ENCODE peak calls at places on chromosomes 12 and 14, in seven cellular contexts. O, A, K, E, N, D and I are unnamed samples.

GRCh38 chr12:123063535-123063934 is 83.1 kb downstream of the ARL6IP4 start:
- DNase-seq in O (no peak), A (peak; percentile 28), K (no peak), E (no peak), N (no peak), D (no peak), I (no peak)

GRCh38 chr12:58529897-58530296 is 390.4 kb downstream of the LRIG3 start:
- DNase-seq in O (peak; percentile 99), A (peak; percentile 97), K (no peak), E (no peak), N (no peak), D (no peak), I (no peak)

GRCh38 chr12:103498990-103499389 is 3.2 kb upstream of the C12orf42 start:
- DNase-seq in O (no peak), A (no peak), K (no peak), E (no peak), N (no peak), D (no peak), I (no peak)

GRCh38 chr12:131195796-131196195 is 242.1 kb downstream of the ADGRD1 start:
- DNase-seq in O (no peak), A (no peak), K (no peak), E (no peak), N (no peak), D (no peak), I (no peak)

GRCh38 chr14:95314609-95315008 is 5.1 kb downstream of the CLMN start:
- DNase-seq in O (peak; percentile 4), A (no peak), K (no peak), E (no peak), N (no peak), D (peak; percentile 44), I (no peak)

GRCh38 chr14:69093551-69094421 is 59.1 kb downstream of the DCAF5 start:
- DNase-seq in O (peak; percentile 81), A (peak; percentile 61), K (no peak), E (no peak), N (no peak), D (no peak), I (no peak)

GRCh38 chr12:80493466-80493865 is 49.4 kb downstream of the PTPRQ start:
- DNase-seq in O (no peak), A (no peak), K (no peak), E (no peak), N (no peak), D (no peak), I (no peak)

GRCh38 chr14:103483600-103483999 is 39.0 kb downstream of the CKB start:
- DNase-seq in O (peak; percentile 93), A (peak; percentile 98), K (no peak), E (no peak), N (no peak), D (peak; percentile 87), I (no peak)

GRCh38 chr12:56087220-56087619 is 7.3 kb downstream of the ERBB3 start:
- DNase-seq in O (no peak), A (no peak), K (no peak), E (peak; percentile 81), N (no peak), D (peak; percentile 60), I (peak; percentile 92)

GRCh38 chr12:104359216-104359615 is 55.7 kb downstream of the EID3 start:
- DNase-seq in O (no peak), A (no peak), K (no peak), E (no peak), N (no peak), D (no peak), I (no peak)

GRCh38 chr12:49553512-49554088 is 14.3 kb downstream of the MCRS1 start:
- DNase-seq in O (no peak), A (no peak), K (no peak), E (no peak), N (no peak), D (no peak), I (no peak)

GRCh38 chr14:61466249-61466904 is 145.0 kb downstream of the PRKCH start:
- DNase-seq in O (peak; percentile 95), A (peak; percentile 98), K (peak; percentile 70), E (peak; percentile 80), N (peak; percentile 68), D (peak; percentile 89), I (peak; percentile 67)

GRCh38 chr12:19527876-19528275 is 88.6 kb downstream of the AEBP2 start:
- DNase-seq in O (no peak), A (no peak), K (no peak), E (no peak), N (no peak), D (no peak), I (no peak)

GRCh38 chr12:14874882-14875281 is 10.8 kb downstream of the MGP start:
- DNase-seq in O (peak; percentile 74), A (peak; percentile 5), K (no peak), E (no peak), N (no peak), D (no peak), I (no peak)

GRCh38 chr14:55427439-55427838 is 13.0 kb downstream of the TBPL2 start:
- DNase-seq in O (peak; percentile 58), A (no peak), K (no peak), E (no peak), N (no peak), D (no peak), I (no peak)

GRCh38 chr12:119911147-119911546 is 34.0 kb upstream of the CIT start:
- DNase-seq in O (peak; percentile 84), A (peak; percentile 95), K (no peak), E (no peak), N (no peak), D (no peak), I (no peak)

GRCh38 chr12:94561943-94562411 is 88.4 kb downstream of the TMCC3 start:
- DNase-seq in O (peak; percentile 21), A (no peak), K (no peak), E (peak; percentile 61), N (no peak), D (peak; percentile 80), I (no peak)

GRCh38 chr14:104329793-104330192 is 191.4 kb downstream of the KIF26A start:
- DNase-seq in O (no peak), A (no peak), K (no peak), E (no peak), N (no peak), D (no peak), I (no peak)

GRCh38 chr12:48937170-48937569 is 11.9 kb upstream of the FKBP11 start:
- DNase-seq in O (no peak), A (no peak), K (no peak), E (no peak), N (no peak), D (no peak), I (no peak)

GRCh38 chr12:57367121-57367520 is 63.7 kb downstream of the R3HDM2 start:
- DNase-seq in O (no peak), A (peak; percentile 5), K (no peak), E (no peak), N (no peak), D (no peak), I (no peak)

DNA sequence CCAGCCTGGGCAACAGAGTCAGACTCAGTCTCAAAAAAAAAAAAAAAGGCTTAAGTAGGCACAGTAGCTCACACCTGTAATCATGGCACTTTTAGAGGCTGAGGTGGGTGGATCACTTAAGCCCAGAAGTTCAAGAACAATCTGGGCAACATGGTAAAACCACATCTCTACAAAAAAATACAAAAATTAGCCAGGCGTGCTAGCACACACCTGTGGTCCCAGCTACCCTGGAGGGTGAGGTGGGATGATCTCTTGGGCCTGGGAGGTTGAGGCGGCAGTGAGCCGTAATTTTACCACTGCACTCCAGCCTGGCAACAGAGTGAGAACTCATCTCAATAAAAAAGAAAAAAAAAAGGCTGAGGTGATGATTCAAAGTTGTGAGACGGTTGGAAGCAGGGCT is 9.1 kb upstream of the RESF1 start:
- DNase-seq in O (no peak), A (no peak), K (no peak), E (no peak), N (no peak), D (no peak), I (no peak)
- H3K9me3 ChIP-seq in O (no peaks in the 10 kb centered on the region), A (no peaks in the 10 kb centered on the region), K (no peaks in the 10 kb centered on the region), E (peaks cover 22% of the 10 kb centered on the region), N (no peaks in the 10 kb centered on the region), D (no peaks in the 10 kb centered on the region), I (peaks cover 17% of the 10 kb centered on the region)

GRCh38 chr14:79836577-79836976 is 374.7 kb downstream of the DIO2 start:
- DNase-seq in O (peak; percentile 64), A (peak; percentile 66), K (no peak), E (no peak), N (no peak), D (no peak), I (no peak)

GRCh38 chr14:79840068-79840467 is 371.2 kb downstream of the DIO2 start:
- DNase-seq in O (no peak), A (no peak), K (no peak), E (no peak), N (no peak), D (no peak), I (no peak)

GRCh38 chr14:79841433-79841832 is 369.9 kb downstream of the DIO2 start:
- DNase-seq in O (no peak), A (peak; percentile 38), K (no peak), E (no peak), N (no peak), D (no peak), I (no peak)

GRCh38 chr14:79837699-79838098 is 373.6 kb downstream of the DIO2 start:
- DNase-seq in O (no peak), A (no peak), K (no peak), E (no peak), N (no peak), D (no peak), I (no peak)

DNA sequence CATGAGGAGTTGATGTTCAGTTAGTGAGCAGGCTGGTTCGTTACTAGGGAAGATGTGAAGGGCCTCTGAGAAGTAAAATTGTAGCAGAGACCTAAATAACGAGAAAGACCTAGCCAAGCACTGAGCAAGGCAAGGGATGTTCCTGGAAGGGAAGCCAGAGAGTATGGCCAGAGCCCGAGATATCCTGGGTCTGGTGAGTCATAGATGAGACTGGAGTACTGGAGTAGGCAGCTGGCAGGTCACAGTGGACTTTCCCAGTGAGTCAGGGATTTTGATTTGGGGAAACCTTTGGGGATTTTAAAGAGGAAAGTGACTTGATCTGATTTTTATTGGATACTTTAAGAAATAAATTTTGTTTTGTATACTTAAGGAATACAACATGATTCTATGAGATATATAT is 369.0 kb downstream of the DIO2 start:
- DNase-seq in O (peak; percentile 91), A (peak; percentile 92), K (no peak), E (no peak), N (peak; percentile 47), D (peak; percentile 32), I (no peak)
- H3K4me1 ChIP-seq in O (peaks cover 3% of the 10 kb centered on the region), A (peaks cover 2% of the 10 kb centered on the region), K (no peaks in the 10 kb centered on the region), E (peaks cover 6% of the 10 kb centered on the region), N (no peaks in the 10 kb centered on the region), D (no peaks in the 10 kb centered on the region), I (no peaks in the 10 kb centered on the region)

GRCh38 chr12:54522213-54522612 is 24.7 kb downstream of the NCKAP1L start:
- DNase-seq in O (no peak), A (no peak), K (no peak), E (no peak), N (no peak), D (no peak), I (no peak)
- H3K36me3 ChIP-seq in O (no peaks in the 10 kb centered on the region), A (no peaks in the 10 kb centered on the region), K (no peaks in the 10 kb centered on the region), E (peaks cover 100% of the 10 kb centered on the region), N (no peaks in the 10 kb centered on the region), D (no peaks in the 10 kb centered on the region), I (no peaks in the 10 kb centered on the region)

GRCh38 chr14:106024983-106025604 is 498.7 kb downstream of the TMEM121 start:
- DNase-seq in O (no peak), A (no peak), K (no peak), E (no peak), N (no peak), D (no peak), I (no peak)

DNA sequence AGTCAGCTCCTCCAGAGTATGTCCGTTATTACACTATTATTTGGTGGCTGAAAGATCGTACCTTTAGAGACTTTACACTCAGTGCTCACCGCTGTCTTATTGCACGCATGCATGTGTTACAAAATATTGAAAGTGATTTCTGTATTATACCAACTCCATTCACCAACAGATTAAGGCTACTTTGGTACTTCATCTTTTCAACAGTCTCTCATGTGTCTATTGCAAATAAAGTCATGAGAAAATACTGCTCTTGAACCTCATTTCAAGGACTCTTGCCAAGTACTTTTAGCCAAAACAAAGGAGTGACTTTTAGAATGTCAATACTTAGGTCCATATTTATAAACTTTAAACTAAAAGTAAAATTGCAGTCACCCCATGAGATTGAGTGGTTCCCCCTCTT is 503.6 kb downstream of the TMEM121 start:
- DNase-seq in O (no peak), A (no peak), K (no peak), E (no peak), N (no peak), D (no peak), I (no peak)
- H3K9me3 ChIP-seq in O (no peaks in the 10 kb centered on the region), A (peaks cover 22% of the 10 kb centered on the region), K (no peaks in the 10 kb centered on the region), E (no peaks in the 10 kb centered on the region), N (no peaks in the 10 kb centered on the region), D (no peaks in the 10 kb centered on the region), I (no peaks in the 10 kb centered on the region)